ENCODE peak calls at places on chromosomes 1 and 21, in nine cellular contexts. One of them, this sample, is unnamed.

GRCh38 chr1:109762821-109763645 is 690 bp downstream of the EPS8L3 start:
- DNase-seq in nephron progenitor cell: no peak
- DNase-seq in hepatocyte: peak
- DNase-seq in tibial artery: no peak
- DNase-seq in lower leg skin: no peak
- DNase-seq in HCT116: no peak
- DNase-seq in AG09319: no peak
- DNase-seq in astrocyte of the spinal cord: peak
- DNase-seq in NB4: peak
- DNase-seq in this sample: peak

GRCh38 chr1:234731371-234732085 is 121.5 kb upstream of the IRF2BP2 start:
- DNase-seq in nephron progenitor cell: no peak
- DNase-seq in hepatocyte: no peak
- DNase-seq in tibial artery: no peak
- DNase-seq in lower leg skin: no peak
- DNase-seq in HCT116: peak
- DNase-seq in AG09319: no peak
- DNase-seq in astrocyte of the spinal cord: peak
- DNase-seq in NB4: no peak
- DNase-seq in this sample: peak

GRCh38 chr1:19062258-19063029 is 106.0 kb upstream of the IFFO2 start:
- DNase-seq in nephron progenitor cell: no peak
- DNase-seq in hepatocyte: no peak
- DNase-seq in tibial artery: no peak
- DNase-seq in lower leg skin: peak
- DNase-seq in HCT116: peak
- DNase-seq in AG09319: no peak
- DNase-seq in astrocyte of the spinal cord: no peak
- DNase-seq in NB4: no peak
- DNase-seq in this sample: no peak

GRCh38 chr1:192949783-192950182 is 109.4 kb downstream of the UCHL5 start:
- DNase-seq in nephron progenitor cell: no peak
- DNase-seq in hepatocyte: no peak
- DNase-seq in tibial artery: no peak
- DNase-seq in lower leg skin: no peak
- DNase-seq in HCT116: no peak
- DNase-seq in AG09319: no peak
- DNase-seq in astrocyte of the spinal cord: no peak
- DNase-seq in NB4: no peak
- DNase-seq in this sample: no peak

GRCh38 chr1:219340796-219341195 is 167.1 kb downstream of the LYPLAL1 start:
- DNase-seq in nephron progenitor cell: no peak
- DNase-seq in hepatocyte: no peak
- DNase-seq in tibial artery: no peak
- DNase-seq in lower leg skin: no peak
- DNase-seq in HCT116: no peak
- DNase-seq in AG09319: no peak
- DNase-seq in astrocyte of the spinal cord: peak
- DNase-seq in NB4: no peak
- DNase-seq in this sample: peak

GRCh38 chr1:241950390-241950789 is 7.2 kb upstream of the BECN2 start:
- DNase-seq in nephron progenitor cell: no peak
- DNase-seq in hepatocyte: no peak
- DNase-seq in tibial artery: no peak
- DNase-seq in lower leg skin: no peak
- DNase-seq in HCT116: no peak
- DNase-seq in AG09319: peak
- DNase-seq in astrocyte of the spinal cord: peak
- DNase-seq in NB4: no peak
- DNase-seq in this sample: peak

GRCh38 chr1:54135436-54136120 is 17.2 kb downstream of the CDCP2 start:
- DNase-seq in nephron progenitor cell: no peak
- DNase-seq in hepatocyte: no peak
- DNase-seq in tibial artery: no peak
- DNase-seq in lower leg skin: no peak
- DNase-seq in HCT116: no peak
- DNase-seq in AG09319: no peak
- DNase-seq in astrocyte of the spinal cord: peak
- DNase-seq in NB4: no peak
- DNase-seq in this sample: peak

GRCh38 chr21:42081138-42081537 is 10.0 kb downstream of the UMODL1 start:
- DNase-seq in nephron progenitor cell: peak
- DNase-seq in hepatocyte: peak
- DNase-seq in tibial artery: no peak
- DNase-seq in lower leg skin: no peak
- DNase-seq in HCT116: no peak
- DNase-seq in AG09319: no peak
- DNase-seq in astrocyte of the spinal cord: no peak
- DNase-seq in NB4: peak
- DNase-seq in this sample: no peak

GRCh38 chr1:200496937-200497336 is 87.1 kb upstream of the ZNF281 start:
- DNase-seq in nephron progenitor cell: no peak
- DNase-seq in hepatocyte: no peak
- DNase-seq in tibial artery: no peak
- DNase-seq in lower leg skin: no peak
- DNase-seq in HCT116: no peak
- DNase-seq in AG09319: no peak
- DNase-seq in astrocyte of the spinal cord: no peak
- DNase-seq in NB4: no peak
- DNase-seq in this sample: peak

GRCh38 chr21:15050588-15051377 is 14.0 kb downstream of the NRIP1 start:
- DNase-seq in nephron progenitor cell: no peak
- DNase-seq in hepatocyte: peak
- DNase-seq in tibial artery: no peak
- DNase-seq in lower leg skin: no peak
- DNase-seq in HCT116: no peak
- DNase-seq in AG09319: no peak
- DNase-seq in astrocyte of the spinal cord: no peak
- DNase-seq in NB4: no peak
- DNase-seq in this sample: no peak

GRCh38 chr1:150409504-150410362 is 45.8 kb downstream of the RPRD2 start:
- DNase-seq in nephron progenitor cell: no peak
- DNase-seq in hepatocyte: peak
- DNase-seq in tibial artery: no peak
- DNase-seq in lower leg skin: no peak
- DNase-seq in HCT116: no peak
- DNase-seq in AG09319: no peak
- DNase-seq in astrocyte of the spinal cord: no peak
- DNase-seq in NB4: peak
- DNase-seq in this sample: no peak

GRCh38 chr1:200272669-200273068 is 137.2 kb downstream of the ZNF281 start:
- DNase-seq in nephron progenitor cell: no peak
- DNase-seq in hepatocyte: no peak
- DNase-seq in tibial artery: no peak
- DNase-seq in lower leg skin: no peak
- DNase-seq in HCT116: no peak
- DNase-seq in AG09319: no peak
- DNase-seq in astrocyte of the spinal cord: no peak
- DNase-seq in NB4: no peak
- DNase-seq in this sample: no peak

GRCh38 chr1:115624859-115625258 is 16.9 kb upstream of the VANGL1 start:
- DNase-seq in nephron progenitor cell: no peak
- DNase-seq in hepatocyte: no peak
- DNase-seq in tibial artery: no peak
- DNase-seq in lower leg skin: no peak
- DNase-seq in HCT116: no peak
- DNase-seq in AG09319: no peak
- DNase-seq in astrocyte of the spinal cord: no peak
- DNase-seq in NB4: no peak
- DNase-seq in this sample: no peak

GRCh38 chr1:6599141-6599975 is 3.3 kb downstream of the KLHL21 start:
- DNase-seq in nephron progenitor cell: no peak
- DNase-seq in hepatocyte: no peak
- DNase-seq in tibial artery: no peak
- DNase-seq in lower leg skin: no peak
- DNase-seq in HCT116: no peak
- DNase-seq in AG09319: no peak
- DNase-seq in astrocyte of the spinal cord: no peak
- DNase-seq in NB4: peak
- DNase-seq in this sample: no peak

GRCh38 chr1:85245891-85246290 is 13.6 kb downstream of the C1orf52 start:
- DNase-seq in nephron progenitor cell: no peak
- DNase-seq in hepatocyte: no peak
- DNase-seq in tibial artery: no peak
- DNase-seq in lower leg skin: no peak
- DNase-seq in HCT116: no peak
- DNase-seq in AG09319: no peak
- DNase-seq in astrocyte of the spinal cord: no peak
- DNase-seq in NB4: no peak
- DNase-seq in this sample: no peak

GRCh38 chr1:241447056-241447649 is 72.4 kb downstream of the FH start:
- DNase-seq in nephron progenitor cell: no peak
- DNase-seq in hepatocyte: no peak
- DNase-seq in tibial artery: no peak
- DNase-seq in lower leg skin: no peak
- DNase-seq in HCT116: no peak
- DNase-seq in AG09319: no peak
- DNase-seq in astrocyte of the spinal cord: no peak
- DNase-seq in NB4: no peak
- DNase-seq in this sample: no peak

GRCh38 chr1:161121838-161122237 is 3.9 kb downstream of the NIT1 start:
- DNase-seq in nephron progenitor cell: no peak
- DNase-seq in hepatocyte: no peak
- DNase-seq in tibial artery: no peak
- DNase-seq in lower leg skin: no peak
- DNase-seq in HCT116: no peak
- DNase-seq in AG09319: no peak
- DNase-seq in astrocyte of the spinal cord: no peak
- DNase-seq in NB4: peak
- DNase-seq in this sample: no peak

DNA sequence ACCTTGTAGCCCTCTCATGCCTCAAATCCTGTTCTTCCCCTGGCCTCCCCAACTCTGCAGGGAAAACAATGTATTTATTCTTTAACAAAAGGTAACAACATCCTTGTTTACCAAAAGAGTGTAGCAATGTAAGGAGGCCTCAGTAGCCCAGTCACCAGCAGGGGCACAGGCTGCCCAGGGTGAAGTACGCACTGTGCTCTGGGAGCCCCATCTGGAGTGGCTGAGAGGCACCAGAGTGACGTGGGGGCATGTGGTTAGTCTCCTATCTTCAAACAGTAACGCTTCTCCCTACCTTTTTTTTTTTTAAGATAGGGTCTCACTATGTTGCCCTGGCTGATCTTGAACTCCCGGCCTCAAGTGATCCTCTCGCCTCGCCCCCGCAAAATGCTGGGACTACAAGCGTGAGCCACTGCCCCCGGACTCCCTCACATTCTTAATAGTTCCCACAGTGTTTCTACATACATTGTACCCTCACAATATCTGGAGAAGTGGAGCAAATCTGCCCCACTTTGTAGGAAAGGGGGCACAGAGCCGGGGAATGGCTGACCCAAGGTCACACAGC is 51.3 kb upstream of the ECE1 start:
- DNase-seq in nephron progenitor cell: no peak
- DNase-seq in hepatocyte: no peak
- DNase-seq in tibial artery: no peak
- DNase-seq in lower leg skin: no peak
- DNase-seq in HCT116: no peak
- DNase-seq in AG09319: no peak
- DNase-seq in astrocyte of the spinal cord: no peak
- DNase-seq in NB4: no peak
- DNase-seq in this sample: no peak
- TF ChIP-seq CTCF in nephron progenitor cell: no peak
- TF ChIP-seq CTCF in hepatocyte: no peak
- TF ChIP-seq CTCF in tibial artery: peak
- TF ChIP-seq CTCF in lower leg skin: no peak
- TF ChIP-seq CTCF in HCT116: no peak
- TF ChIP-seq CTCF in AG09319: no peak
- TF ChIP-seq CTCF in astrocyte of the spinal cord: no peak
- TF ChIP-seq CTCF in NB4: no peak
- TF ChIP-seq CTCF in this sample: no peak

GRCh38 chr1:23483327-23484252 is at the start of gene ASAP3:
- DNase-seq in nephron progenitor cell: peak
- DNase-seq in hepatocyte: peak
- DNase-seq in tibial artery: peak
- DNase-seq in lower leg skin: peak
- DNase-seq in HCT116: no peak
- DNase-seq in AG09319: no peak
- DNase-seq in astrocyte of the spinal cord: peak
- DNase-seq in NB4: no peak
- DNase-seq in this sample: peak
- TF ChIP-seq CTCF in nephron progenitor cell: no peak
- TF ChIP-seq CTCF in hepatocyte: peak
- TF ChIP-seq CTCF in tibial artery: no peak
- TF ChIP-seq CTCF in lower leg skin: no peak
- TF ChIP-seq CTCF in HCT116: no peak
- TF ChIP-seq CTCF in AG09319: peak
- TF ChIP-seq CTCF in astrocyte of the spinal cord: peak
- TF ChIP-seq CTCF in NB4: no peak
- TF ChIP-seq CTCF in this sample: peak

GRCh38 chr1:97907886-97908285 is 12.9 kb downstream of the DPYD start:
- DNase-seq in nephron progenitor cell: no peak
- DNase-seq in hepatocyte: no peak
- DNase-seq in tibial artery: no peak
- DNase-seq in lower leg skin: no peak
- DNase-seq in HCT116: no peak
- DNase-seq in AG09319: no peak
- DNase-seq in astrocyte of the spinal cord: no peak
- DNase-seq in NB4: peak
- DNase-seq in this sample: no peak

GRCh38 chr1:97904528-97904927 is 16.3 kb downstream of the DPYD start:
- DNase-seq in nephron progenitor cell: no peak
- DNase-seq in hepatocyte: no peak
- DNase-seq in tibial artery: no peak
- DNase-seq in lower leg skin: no peak
- DNase-seq in HCT116: no peak
- DNase-seq in AG09319: peak
- DNase-seq in astrocyte of the spinal cord: peak
- DNase-seq in NB4: peak
- DNase-seq in this sample: no peak

GRCh38 chr1:97906567-97907228 is 14.1 kb downstream of the DPYD start:
- DNase-seq in nephron progenitor cell: no peak
- DNase-seq in hepatocyte: no peak
- DNase-seq in tibial artery: peak
- DNase-seq in lower leg skin: peak
- DNase-seq in HCT116: no peak
- DNase-seq in AG09319: peak
- DNase-seq in astrocyte of the spinal cord: peak
- DNase-seq in NB4: peak
- DNase-seq in this sample: peak

GRCh38 chr1:97903626-97904025 is 17.2 kb downstream of the DPYD start:
- DNase-seq in nephron progenitor cell: no peak
- DNase-seq in hepatocyte: no peak
- DNase-seq in tibial artery: no peak
- DNase-seq in lower leg skin: no peak
- DNase-seq in HCT116: no peak
- DNase-seq in AG09319: no peak
- DNase-seq in astrocyte of the spinal cord: peak
- DNase-seq in NB4: no peak
- DNase-seq in this sample: no peak

GRCh38 chr1:97905141-97905540 is 15.7 kb downstream of the DPYD start:
- DNase-seq in nephron progenitor cell: no peak
- DNase-seq in hepatocyte: no peak
- DNase-seq in tibial artery: no peak
- DNase-seq in lower leg skin: no peak
- DNase-seq in HCT116: no peak
- DNase-seq in AG09319: no peak
- DNase-seq in astrocyte of the spinal cord: no peak
- DNase-seq in NB4: no peak
- DNase-seq in this sample: no peak
- TF ChIP-seq CTCF in nephron progenitor cell: no peak
- TF ChIP-seq CTCF in hepatocyte: no peak
- TF ChIP-seq CTCF in tibial artery: no peak
- TF ChIP-seq CTCF in lower leg skin: no peak
- TF ChIP-seq CTCF in HCT116: no peak
- TF ChIP-seq CTCF in AG09319: no peak
- TF ChIP-seq CTCF in astrocyte of the spinal cord: no peak
- TF ChIP-seq CTCF in NB4: no peak
- TF ChIP-seq CTCF in this sample: no peak

GRCh38 chr1:225811622-225812487 is 1.9 kb downstream of the EPHX1 start:
- DNase-seq in nephron progenitor cell: no peak
- DNase-seq in hepatocyte: no peak
- DNase-seq in tibial artery: no peak
- DNase-seq in lower leg skin: no peak
- DNase-seq in HCT116: no peak
- DNase-seq in AG09319: no peak
- DNase-seq in astrocyte of the spinal cord: no peak
- DNase-seq in NB4: peak
- DNase-seq in this sample: no peak
- TF ChIP-seq CTCF in nephron progenitor cell: peak
- TF ChIP-seq CTCF in hepatocyte: peak
- TF ChIP-seq CTCF in tibial artery: no peak
- TF ChIP-seq CTCF in lower leg skin: no peak
- TF ChIP-seq CTCF in HCT116: peak
- TF ChIP-seq CTCF in AG09319: peak
- TF ChIP-seq CTCF in astrocyte of the spinal cord: peak
- TF ChIP-seq CTCF in NB4: peak
- TF ChIP-seq CTCF in this sample: peak